ENCODE peak calls at places on chromosome 16, in four cellular contexts. V is CD4-positive, alpha-beta memory T cell; R is endothelial cell of umbilical vein; X is heart right ventricle. K is an unnamed sample.

GRCh38 chr16:84088695-84089395 is 27.9 kb downstream of the MBTPS1 start:
- DNase-seq in V (peak; percentile 30), R (no peak), X (peak; percentile 37), K (no peak)

GRCh38 chr16:67181346-67181745 is 2.4 kb downstream of the MATCAP1 start:
- DNase-seq in V (no peak), R (peak; percentile 69), X (no peak), K (peak; percentile 84)

GRCh38 chr16:88282221-88283041 is 100.3 kb upstream of the ZNF469 start:
- DNase-seq in V (no peak), R (no peak), X (no peak), K (peak; percentile 43)

GRCh38 chr16:84332975-84333684 is 35.2 kb upstream of the ATP2C2 start:
- DNase-seq in V (no peak), R (no peak), X (no peak), K (no peak)

GRCh38 chr16:57518520-57518919 is 17.9 kb downstream of the CCDC102A start:
- DNase-seq in V (no peak), R (no peak), X (no peak), K (no peak)

GRCh38 chr16:66924527-66925321 is 611 bp downstream of the RRAD start:
- DNase-seq in V (no peak), R (no peak), X (peak; percentile 62), K (no peak)

GRCh38 chr16:85835956-85836705 is 36.6 kb downstream of the COX4I1 start:
- DNase-seq in V (no peak), R (no peak), X (no peak), K (no peak)

GRCh38 chr16:27405546-27406451 is 3.8 kb downstream of the IL21R start:
- DNase-seq in V (no peak), R (no peak), X (no peak), K (peak; percentile 30)

GRCh38 chr16:10069374-10069773 is 112.9 kb downstream of the GRIN2A start:
- DNase-seq in V (no peak), R (no peak), X (peak; percentile 18), K (no peak)

DNA sequence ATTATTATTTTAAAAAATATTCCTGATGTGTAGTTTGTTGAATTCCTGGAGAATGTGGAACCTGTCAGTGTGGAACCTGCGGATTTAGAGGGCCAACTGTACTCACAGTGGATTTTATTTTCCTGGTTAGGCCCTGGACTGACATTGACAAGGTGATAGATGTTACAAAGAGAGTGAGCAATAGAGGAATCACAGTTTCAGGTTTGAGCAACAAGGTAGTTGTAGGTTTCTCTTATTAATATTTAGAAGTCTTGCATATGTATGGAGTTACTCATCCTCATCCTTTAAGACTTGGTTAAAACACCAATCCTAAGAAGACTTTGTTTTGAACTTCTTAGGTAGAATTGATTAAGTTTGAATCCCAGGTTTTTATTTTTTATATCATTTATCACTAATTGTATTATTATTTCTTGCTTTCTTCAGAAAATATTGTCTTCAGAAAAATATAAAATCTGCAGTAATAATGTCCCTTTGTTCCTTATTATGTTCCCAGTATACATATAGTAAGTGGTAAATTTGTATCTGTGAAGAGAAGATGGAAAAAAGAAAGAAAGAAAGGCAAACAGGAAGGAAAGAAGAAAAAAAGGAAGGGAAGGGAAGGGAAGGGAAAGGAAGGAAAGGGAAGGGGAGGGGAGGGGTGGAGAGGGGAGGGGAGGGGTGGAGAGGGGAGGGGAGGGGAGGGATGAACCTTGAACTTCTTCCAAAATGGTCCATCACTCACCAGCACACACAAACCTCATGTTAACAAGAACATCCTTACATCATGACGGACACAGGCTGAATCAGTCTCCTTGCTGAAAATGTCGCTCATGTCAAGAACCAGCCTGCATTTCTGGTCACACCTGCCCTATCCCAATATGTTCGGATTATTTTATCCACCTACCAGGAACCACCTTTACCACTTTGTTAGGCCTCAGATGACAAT is 867.2 kb downstream of the CDH11 start:
- DNase-seq in V (no peak), R (no peak), X (no peak), K (no peak)
- H3K27ac ChIP-seq in V (no peak overlapping the region), R (no peak overlapping the region), X (no peak overlapping the region), K (no peak overlapping the region)

DNA sequence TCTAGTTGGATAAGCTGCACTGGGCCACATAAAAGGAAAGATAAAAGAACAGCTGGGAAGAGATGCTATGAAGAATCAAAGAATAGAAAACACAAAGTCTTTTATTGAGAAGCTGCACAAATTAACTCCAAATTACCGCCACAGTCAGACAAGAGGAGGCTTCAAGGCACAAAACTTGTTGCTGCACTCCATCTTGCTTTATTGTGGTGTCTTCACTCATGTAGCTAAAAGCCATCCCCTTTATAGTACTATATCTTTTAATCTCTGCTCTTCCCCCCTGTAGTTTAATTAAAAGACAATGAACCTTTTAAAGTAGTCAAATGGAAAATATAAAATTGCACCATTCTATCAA is 330.7 kb upstream of the PMFBP1 start:
- DNase-seq in V (no peak), R (no peak), X (no peak), K (no peak)
- H3K27ac ChIP-seq in V (no peak overlapping the region), R (no peak overlapping the region), X (no peak overlapping the region), K (no peak overlapping the region)

GRCh38 chr16:4218202-4218601 is 23.7 kb downstream of the SRL start:
- DNase-seq in V (no peak), R (no peak), X (no peak), K (no peak)
- H3K27ac ChIP-seq in V (no peak overlapping the region), R (no peak overlapping the region), X (peak overlapping the region; percentile 88), K (no peak overlapping the region)

GRCh38 chr16:28935333-28935732 is 3.6 kb downstream of the CD19 start:
- DNase-seq in V (no peak), R (no peak), X (no peak), K (no peak)

GRCh38 chr16:28935924-28936783 is 4.4 kb downstream of the CD19 start:
- DNase-seq in V (peak; percentile 84), R (peak; percentile 85), X (peak; percentile 85), K (peak; percentile 51)

GRCh38 chr16:28936784-28937155 is 5.0 kb downstream of the CD19 start:
- DNase-seq in V (no peak), R (no peak), X (no peak), K (no peak)

GRCh38 chr16:28938721-28939120 is 7.0 kb downstream of the CD19 start:
- DNase-seq in V (no peak), R (no peak), X (no peak), K (no peak)

DNA sequence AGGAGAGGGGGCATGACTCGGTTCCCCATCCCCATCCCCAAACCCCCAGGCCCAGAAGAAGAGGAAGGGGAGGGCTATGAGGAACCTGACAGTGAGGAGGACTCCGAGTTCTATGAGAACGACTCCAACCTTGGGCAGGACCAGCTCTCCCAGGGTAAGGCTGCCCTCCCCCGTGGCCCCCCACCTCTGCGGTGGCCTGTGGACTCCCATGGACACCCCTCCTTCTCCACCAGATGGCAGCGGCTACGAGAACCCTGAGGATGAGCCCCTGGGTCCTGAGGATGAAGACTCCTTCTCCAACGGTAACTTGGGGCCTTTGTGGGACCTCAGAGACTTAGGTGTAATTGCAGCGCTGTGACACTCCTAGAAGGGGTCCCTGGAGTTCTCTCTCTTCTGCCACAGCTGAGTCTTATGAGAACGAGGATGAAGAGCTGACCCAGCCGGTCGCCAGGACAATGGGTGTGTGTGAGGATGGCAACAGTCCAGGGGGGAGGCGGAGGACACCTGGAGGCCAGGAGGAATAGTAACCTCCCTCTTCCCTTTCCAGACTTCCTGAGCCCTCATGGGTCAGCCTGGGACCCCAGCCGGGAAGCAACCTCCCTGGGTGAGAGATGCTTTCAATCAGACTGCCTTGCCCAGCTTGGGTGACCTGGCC is 5.6 kb downstream of the CD19 start:
- DNase-seq in V (no peak), R (no peak), X (no peak), K (no peak)
- H3K27ac ChIP-seq in V (no peak overlapping the region), R (no peak overlapping the region), X (no peak overlapping the region), K (no peak overlapping the region)